ENCODE peak calls at places on chromosomes 13 and 19, in four cellular contexts. J is amniotic epithelial cell, A is epithelial cell of proximal tubule, T is NCI-H1092. S is an unnamed sample.

GRCh38 chr13:114179087-114179658 is at the start of gene CFAP97D2:
- DNase-seq in J (no peak), A (no peak), T (no peak), S (no peak)

GRCh38 chr13:46605089-46605488 is 52.1 kb downstream of the LRCH1 start:
- DNase-seq in J (no peak), A (no peak), T (no peak), S (no peak)

GRCh38 chr19:12052057-12052570 is 647 bp downstream of the ZNF878 start:
- DNase-seq in J (peak; percentile 18), A (no peak), T (no peak), S (peak; percentile 16)

GRCh38 chr13:33015791-33016323 is 366 bp upstream of the KL start:
- DNase-seq in J (no peak), A (no peak), T (no peak), S (no peak)

GRCh38 chr19:43564800-43565199 is 10.5 kb downstream of the XRCC1 start:
- DNase-seq in J (no peak), A (no peak), T (no peak), S (no peak)

GRCh38 chr13:70310720-70311119 is 202.5 kb upstream of the KLHL1 start:
- DNase-seq in J (no peak), A (peak; percentile 22), T (peak; percentile 71), S (peak; percentile 2)

GRCh38 chr13:91017669-91018053 is 329.8 kb upstream of the MIR17HG start:
- DNase-seq in J (peak; percentile 27), A (no peak), T (no peak), S (peak; percentile 0)

GRCh38 chr19:51531349-51532315 is at the start of gene SIGLEC6:
- DNase-seq in J (no peak), A (no peak), T (no peak), S (no peak)

GRCh38 chr19:40921005-40921897 is 39.2 kb upstream of the CYP2A7 start:
- DNase-seq in J (peak; percentile 75), A (no peak), T (no peak), S (no peak)

GRCh38 chr19:53037101-53038097 is 7.1 kb upstream of the ERVV-2 start:
- DNase-seq in J (peak; percentile 33), A (no peak), T (no peak), S (peak; percentile 32)

GRCh38 chr19:28840891-28841290 is 372.1 kb downstream of the UQCRFS1 start:
- DNase-seq in J (no peak), A (no peak), T (no peak), S (no peak)

GRCh38 chr19:2627855-2628254 is 74.6 kb downstream of the GNG7 start:
- DNase-seq in J (peak; percentile 51), A (no peak), T (no peak), S (peak; percentile 56)

GRCh38 chr19:33443638-33444195 is 70.2 kb downstream of the CEBPG start:
- DNase-seq in J (no peak), A (no peak), T (no peak), S (no peak)

GRCh38 chr13:49310251-49310650 is 62.5 kb downstream of the CDADC1 start:
- DNase-seq in J (no peak), A (no peak), T (no peak), S (no peak)

S was measured in astrocyte.